ENCODE peak calls at places on chromosomes 11 and 22, in four cellular contexts. D, Y, Q and M are unnamed samples.

GRCh38 chr11:48141475-48142100 is 75.0 kb upstream of the OR4B1 start:
- DNase-seq in Q (no peak), Y (no peak), D (no peak), M (no peak)

GRCh38 chr11:102664001-102664752 is 39.0 kb upstream of the MMP20 start:
- DNase-seq in D (no peak), Q (no peak), Y (no peak), M (no peak)

GRCh38 chr11:17531071-17531817 is 13.0 kb downstream of the USH1C start:
- DNase-seq in D (no peak), Q (no peak), Y (no peak), M (no peak)

GRCh38 chr11:66676931-66677598 is 622 bp downstream of the RBM4B start:
- DNase-seq in Y (no peak), Q (no peak), D (no peak), M (no peak)

GRCh38 chr22:30422481-30423295 is 2.9 kb upstream of the MTFP1 start:
- DNase-seq in D (no peak), Y (no peak), Q (peak; percentile 40), M (no peak)

GRCh38 chr11:67345949-67346819 is 7.2 kb downstream of the POLD4 start:
- DNase-seq in Q (no peak), Y (no peak), D (peak; percentile 89), M (no peak)

GRCh38 chr11:47440054-47440476 is 8.9 kb downstream of the RAPSN start:
- DNase-seq in Q (no peak), Y (no peak), D (no peak), M (no peak)

GRCh38 chr11:113874920-113875413 is 405 bp downstream of the USP28 start:
- DNase-seq in D (no peak), Q (no peak), Y (no peak), M (no peak)

GRCh38 chr11:100592619-100593309 is 94.3 kb upstream of the ARHGAP42 start:
- DNase-seq in Y (no peak), Q (no peak), D (no peak), M (no peak)

GRCh38 chr11:57598831-57599155 is 1.3 kb downstream of the SERPING1 start:
- DNase-seq in D (no peak), Y (no peak), Q (no peak), M (no peak)

GRCh38 chr11:116600930-116601329 is 171.9 kb downstream of the BUD13 start:
- DNase-seq in D (no peak), Q (no peak), Y (no peak), M (no peak)

GRCh38 chr22:25172153-25172552 is 27.5 kb upstream of the CRYBB3 start:
- DNase-seq in Y (no peak), Q (no peak), D (no peak), M (no peak)

GRCh38 chr11:60978546-60979380 is 7.3 kb downstream of the CD6 start:
- DNase-seq in Y (no peak), Q (no peak), D (no peak), M (no peak)

GRCh38 chr11:47924184-47924671 is 56.1 kb upstream of the PTPRJ start:
- DNase-seq in Y (no peak), Q (no peak), D (peak; percentile 77), M (no peak)

GRCh38 chr11:95453616-95454118 is 222.7 kb upstream of the SESN3 start:
- DNase-seq in Q (peak; percentile 52), Y (no peak), D (no peak), M (no peak)

GRCh38 chr11:119029069-119029339 is 1.7 kb downstream of the SLC37A4 start:
- DNase-seq in D (no peak), Y (no peak), Q (no peak), M (no peak)

GRCh38 chr11:131118247-131118646 is 202.0 kb upstream of the SNX19 start:
- DNase-seq in Y (no peak), Q (no peak), D (no peak), M (no peak)

GRCh38 chr11:31870609-31871309 is 59.6 kb upstream of the PAX6 start:
- DNase-seq in Q (peak; percentile 36), Y (peak; percentile 9), D (peak; percentile 18), M (no peak)

GRCh38 chr22:45248832-45249561 is 8.3 kb upstream of the KIAA0930 start:
- DNase-seq in Y (peak; percentile 60), D (no peak), Q (no peak), M (no peak)

GRCh38 chr11:62881579-62882427 is 1.1 kb downstream of the SLC3A2 start:
- DNase-seq in Y (no peak), D (peak; percentile 81), Q (peak; percentile 92), M (peak; percentile 84)

GRCh38 chr11:113681711-113682410 is 24.2 kb downstream of the TMPRSS5 start:
- DNase-seq in Q (no peak), D (no peak), Y (no peak), M (no peak)

GRCh38 chr22:37817705-37818311 is 5.4 kb upstream of the GALR3 start:
- DNase-seq in D (no peak), Y (peak; percentile 81), Q (peak; percentile 86), M (peak; percentile 89)

GRCh38 chr11:14258177-14258935 is 100.6 kb downstream of the RRAS2 start:
- DNase-seq in Q (no peak), Y (no peak), D (peak; percentile 32), M (no peak)

GRCh38 chr11:69966583-69966835 is 111.6 kb upstream of the ANO1 start:
- DNase-seq in Q (no peak), Y (no peak), D (no peak), M (no peak)

GRCh38 chr11:133821776-133822175 is 23.5 kb downstream of the SPATA19 start:
- DNase-seq in D (no peak), Q (no peak), Y (no peak), M (no peak)

GRCh38 chr11:124982043-124982442 is 28.0 kb downstream of the CCDC15 start:
- DNase-seq in D (no peak), Q (no peak), Y (no peak), M (no peak)

GRCh38 chr11:68090706-68091105 is 30.5 kb downstream of the CHKA start:
- DNase-seq in D (no peak), Y (no peak), Q (no peak), M (no peak)

GRCh38 chr22:27995801-27996528 is 76.9 kb upstream of the PITPNB start:
- DNase-seq in D (no peak), Q (no peak), Y (no peak), M (no peak)

GRCh38 chr11:66969584-66970205 is 5.4 kb upstream of the C11orf86 start:
- DNase-seq in D (no peak), Q (no peak), Y (no peak), M (no peak)

GRCh38 chr22:38826801-38827200 is 17.0 kb downstream of the NPTXR start:
- DNase-seq in Y (no peak), D (no peak), Q (no peak), M (no peak)

GRCh38 chr22:50112151-50113118 is 22.6 kb downstream of the MOV10L1 start:
- DNase-seq in Y (no peak), Q (peak; percentile 46), D (no peak), M (no peak)

GRCh38 chr22:46746620-46747019 is 8.6 kb upstream of the CERK start:
- DNase-seq in D (no peak), Q (no peak), Y (no peak), M (no peak)

GRCh38 chr11:57073121-57073520 is 84.4 kb downstream of the OR5AK2 start:
- DNase-seq in Q (no peak), Y (no peak), D (no peak), M (no peak)

GRCh38 chr22:33447733-33448132 is 389.6 kb upstream of the SYN3 start:
- DNase-seq in Y (no peak), D (no peak), Q (no peak), M (no peak)

GRCh38 chr11:61552108-61552635 is 28.7 kb downstream of the SYT7 start:
- DNase-seq in Q (peak; percentile 62), D (no peak), Y (no peak), M (no peak)

GRCh38 chr11:113234888-113235287 is 79.5 kb upstream of the TTC12 start:
- DNase-seq in Q (no peak), Y (no peak), D (no peak), M (no peak)

GRCh38 chr22:17131686-17132085 is 10.5 kb upstream of the TMEM121B start:
- DNase-seq in Q (no peak), D (no peak), Y (no peak), M (no peak)

GRCh38 chr11:13061294-13061990 is 52.3 kb downstream of the RASSF10 start:
- DNase-seq in D (no peak), Y (no peak), Q (no peak), M (no peak)
- TF ChIP-seq CTCF in D (no peak), Y (no peak), Q (no peak), M (no peak)

GRCh38 chr11:35412285-35412684 is 7.1 kb downstream of the SLC1A2 start:
- DNase-seq in Q (no peak), Y (no peak), D (no peak), M (no peak)
- TF ChIP-seq CTCF in Q (peak; percentile 27), Y (peak; percentile 48), D (peak; percentile 76), M (no peak)

GRCh38 chr11:64564947-64565889 is 25.8 kb upstream of the SLC22A12 start:
- DNase-seq in Q (no peak), Y (no peak), D (no peak), M (no peak)
- TF ChIP-seq CTCF in Q (no peak), Y (peak; percentile 13), D (no peak), M (no peak)

DNA sequence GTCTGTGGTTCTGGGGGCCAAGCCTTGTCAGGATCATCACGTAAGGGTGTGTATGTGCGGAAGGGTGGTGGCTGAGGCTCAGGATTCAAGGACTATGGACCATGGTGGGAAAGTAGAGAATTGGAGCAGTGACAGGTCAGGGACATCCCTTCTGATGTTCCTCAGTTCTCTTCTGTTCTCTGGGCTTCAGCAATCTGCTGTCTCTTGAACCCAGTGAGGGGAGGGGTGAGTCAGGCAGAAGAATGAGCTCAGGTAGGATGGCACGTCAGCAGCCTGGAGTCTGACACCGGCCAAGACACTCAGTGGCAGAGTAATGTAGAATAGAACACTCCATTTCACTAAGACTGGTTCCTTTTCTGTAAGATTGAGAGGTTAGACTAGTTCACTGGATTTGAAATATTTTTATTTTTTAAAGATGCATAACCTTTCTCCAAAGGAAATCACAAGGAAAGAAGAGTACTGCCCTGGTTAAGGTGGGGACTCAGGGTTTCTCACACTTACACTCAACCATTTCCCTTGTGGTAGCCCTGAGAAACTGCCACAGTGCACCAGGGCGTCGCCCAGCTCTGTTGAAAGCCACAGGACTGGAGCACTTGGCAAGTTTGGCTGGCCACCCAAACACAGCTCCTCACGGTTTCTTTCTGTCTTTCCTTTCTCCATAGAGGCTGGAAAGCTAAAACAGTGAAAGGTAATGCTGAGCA is 23.2 kb upstream of the MICAL2 start:
- DNase-seq in Y (no peak), Q (no peak), D (no peak), M (no peak)
- TF ChIP-seq CTCF in Y (peak; percentile 5), Q (no peak), D (no peak), M (no peak)

GRCh38 chr22:41946360-41947180 is at the start of gene CENPM:
- DNase-seq in Q (peak; percentile 92), Y (peak; percentile 98), D (peak; percentile 66), M (peak; percentile 84)
- TF ChIP-seq CTCF in Q (no peak), Y (peak; percentile 12), D (peak; percentile 6), M (no peak)